ENCODE peak calls at places on chromosomes 7 and 10, in seven cellular contexts. One of them, this sample, is unnamed.

GRCh38 chr7:100476903-100477870 is 1.8 kb downstream of the TSC22D4 start:
- DNase-seq in keratinocyte: no peak
- DNase-seq in cardiac muscle cell: no peak
- DNase-seq in HFF-Myc: no peak
- DNase-seq in pancreas: no peak
- DNase-seq in endothelial cell: no peak
- DNase-seq in colonic mucosa: peak
- DNase-seq in this sample: peak

GRCh38 chr7:1279041-1279440 is 46.4 kb downstream of the UNCX start:
- DNase-seq in keratinocyte: no peak
- DNase-seq in cardiac muscle cell: no peak
- DNase-seq in HFF-Myc: no peak
- DNase-seq in pancreas: no peak
- DNase-seq in endothelial cell: no peak
- DNase-seq in colonic mucosa: no peak
- DNase-seq in this sample: no peak

GRCh38 chr10:57952741-57953140 is 315.0 kb downstream of the IPMK start:
- DNase-seq in keratinocyte: no peak
- DNase-seq in cardiac muscle cell: no peak
- DNase-seq in HFF-Myc: no peak
- DNase-seq in pancreas: no peak
- DNase-seq in endothelial cell: no peak
- DNase-seq in colonic mucosa: no peak
- DNase-seq in this sample: no peak

GRCh38 chr7:54839538-54840213 is 80.7 kb upstream of the SEC61G start:
- DNase-seq in keratinocyte: no peak
- DNase-seq in cardiac muscle cell: peak
- DNase-seq in HFF-Myc: no peak
- DNase-seq in pancreas: peak
- DNase-seq in endothelial cell: peak
- DNase-seq in colonic mucosa: peak
- DNase-seq in this sample: no peak

GRCh38 chr10:23439920-23440875 is 1.3 kb downstream of the OTUD1 start:
- DNase-seq in keratinocyte: no peak
- DNase-seq in cardiac muscle cell: peak
- DNase-seq in HFF-Myc: no peak
- DNase-seq in pancreas: peak
- DNase-seq in endothelial cell: peak
- DNase-seq in colonic mucosa: peak
- DNase-seq in this sample: no peak

GRCh38 chr7:128408709-128409434 is 910 bp downstream of the IMPDH1 start:
- DNase-seq in keratinocyte: no peak
- DNase-seq in cardiac muscle cell: no peak
- DNase-seq in HFF-Myc: no peak
- DNase-seq in pancreas: no peak
- DNase-seq in endothelial cell: no peak
- DNase-seq in colonic mucosa: peak
- DNase-seq in this sample: no peak

GRCh38 chr10:4947039-4947634 is 16.1 kb upstream of the AKR1C1 start:
- DNase-seq in keratinocyte: no peak
- DNase-seq in cardiac muscle cell: no peak
- DNase-seq in HFF-Myc: no peak
- DNase-seq in pancreas: no peak
- DNase-seq in endothelial cell: no peak
- DNase-seq in colonic mucosa: no peak
- DNase-seq in this sample: no peak

GRCh38 chr7:4123823-4124222 is 558.3 kb upstream of the FOXK1 start:
- DNase-seq in keratinocyte: no peak
- DNase-seq in cardiac muscle cell: no peak
- DNase-seq in HFF-Myc: no peak
- DNase-seq in pancreas: no peak
- DNase-seq in endothelial cell: no peak
- DNase-seq in colonic mucosa: no peak
- DNase-seq in this sample: no peak

GRCh38 chr7:153061913-153062528 is 302.5 kb downstream of the ACTR3B start:
- DNase-seq in keratinocyte: no peak
- DNase-seq in cardiac muscle cell: peak
- DNase-seq in HFF-Myc: no peak
- DNase-seq in pancreas: no peak
- DNase-seq in endothelial cell: peak
- DNase-seq in colonic mucosa: no peak
- DNase-seq in this sample: no peak

GRCh38 chr7:123594813-123595241 is 6.8 kb upstream of the ASB15 start:
- DNase-seq in keratinocyte: no peak
- DNase-seq in cardiac muscle cell: peak
- DNase-seq in HFF-Myc: no peak
- DNase-seq in pancreas: no peak
- DNase-seq in endothelial cell: peak
- DNase-seq in colonic mucosa: peak
- DNase-seq in this sample: no peak

GRCh38 chr7:112065758-112066157 is 140.4 kb downstream of the DOCK4 start:
- DNase-seq in keratinocyte: no peak
- DNase-seq in cardiac muscle cell: no peak
- DNase-seq in HFF-Myc: no peak
- DNase-seq in pancreas: no peak
- DNase-seq in endothelial cell: no peak
- DNase-seq in colonic mucosa: no peak
- DNase-seq in this sample: no peak

GRCh38 chr10:29469481-29470354 is 165.1 kb downstream of the SVIL start:
- DNase-seq in keratinocyte: no peak
- DNase-seq in cardiac muscle cell: no peak
- DNase-seq in HFF-Myc: no peak
- DNase-seq in pancreas: no peak
- DNase-seq in endothelial cell: no peak
- DNase-seq in colonic mucosa: no peak
- DNase-seq in this sample: no peak

GRCh38 chr7:55484834-55485233 is 87.5 kb downstream of the VOPP1 start:
- DNase-seq in keratinocyte: no peak
- DNase-seq in cardiac muscle cell: no peak
- DNase-seq in HFF-Myc: no peak
- DNase-seq in pancreas: no peak
- DNase-seq in endothelial cell: no peak
- DNase-seq in colonic mucosa: no peak
- DNase-seq in this sample: no peak

GRCh38 chr10:35643976-35644799 is 2.1 kb upstream of the FZD8 start:
- DNase-seq in keratinocyte: no peak
- DNase-seq in cardiac muscle cell: peak
- DNase-seq in HFF-Myc: no peak
- DNase-seq in pancreas: no peak
- DNase-seq in endothelial cell: no peak
- DNase-seq in colonic mucosa: peak
- DNase-seq in this sample: peak

GRCh38 chr7:35248576-35249536 is 5.0 kb downstream of the TBX20 start:
- DNase-seq in keratinocyte: no peak
- DNase-seq in cardiac muscle cell: peak
- DNase-seq in HFF-Myc: no peak
- DNase-seq in pancreas: no peak
- DNase-seq in endothelial cell: peak
- DNase-seq in colonic mucosa: no peak
- DNase-seq in this sample: no peak

GRCh38 chr10:17289763-17290162 is 61.7 kb downstream of the VIM start:
- DNase-seq in keratinocyte: no peak
- DNase-seq in cardiac muscle cell: no peak
- DNase-seq in HFF-Myc: no peak
- DNase-seq in pancreas: no peak
- DNase-seq in endothelial cell: no peak
- DNase-seq in colonic mucosa: no peak
- DNase-seq in this sample: no peak

GRCh38 chr7:26376208-26376917 is 84.7 kb downstream of the SNX10 start:
- DNase-seq in keratinocyte: no peak
- DNase-seq in cardiac muscle cell: peak
- DNase-seq in HFF-Myc: no peak
- DNase-seq in pancreas: peak
- DNase-seq in endothelial cell: peak
- DNase-seq in colonic mucosa: peak
- DNase-seq in this sample: peak

GRCh38 chr10:45502458-45502857 is 128.4 kb downstream of the ALOX5 start:
- DNase-seq in keratinocyte: no peak
- DNase-seq in cardiac muscle cell: no peak
- DNase-seq in HFF-Myc: no peak
- DNase-seq in pancreas: no peak
- DNase-seq in endothelial cell: no peak
- DNase-seq in colonic mucosa: no peak
- DNase-seq in this sample: no peak

GRCh38 chr10:46523881-46524470 is 32.5 kb downstream of the GPRIN2 start:
- DNase-seq in keratinocyte: peak
- DNase-seq in cardiac muscle cell: no peak
- DNase-seq in HFF-Myc: peak
- DNase-seq in pancreas: no peak
- DNase-seq in endothelial cell: no peak
- DNase-seq in colonic mucosa: no peak
- DNase-seq in this sample: no peak

GRCh38 chr7:143419880-143420279 is 11.2 kb upstream of the EPHA1 start:
- DNase-seq in keratinocyte: no peak
- DNase-seq in cardiac muscle cell: peak
- DNase-seq in HFF-Myc: no peak
- DNase-seq in pancreas: no peak
- DNase-seq in endothelial cell: no peak
- DNase-seq in colonic mucosa: peak
- DNase-seq in this sample: no peak

GRCh38 chr10:124381011-124381591 is 37.6 kb downstream of the OAT start:
- DNase-seq in keratinocyte: no peak
- DNase-seq in cardiac muscle cell: no peak
- DNase-seq in HFF-Myc: no peak
- DNase-seq in pancreas: no peak
- DNase-seq in endothelial cell: no peak
- DNase-seq in colonic mucosa: no peak
- DNase-seq in this sample: no peak

GRCh38 chr7:46567858-46568257 is 646.8 kb upstream of the IGFBP3 start:
- DNase-seq in keratinocyte: no peak
- DNase-seq in cardiac muscle cell: no peak
- DNase-seq in HFF-Myc: no peak
- DNase-seq in pancreas: no peak
- DNase-seq in endothelial cell: no peak
- DNase-seq in colonic mucosa: no peak
- DNase-seq in this sample: no peak

GRCh38 chr10:96556003-96556402 is 30.8 kb downstream of the TM9SF3 start:
- DNase-seq in keratinocyte: no peak
- DNase-seq in cardiac muscle cell: peak
- DNase-seq in HFF-Myc: no peak
- DNase-seq in pancreas: no peak
- DNase-seq in endothelial cell: no peak
- DNase-seq in colonic mucosa: no peak
- DNase-seq in this sample: no peak

GRCh38 chr7:69819306-69819705 is 221.0 kb downstream of the AUTS2 start:
- DNase-seq in keratinocyte: no peak
- DNase-seq in cardiac muscle cell: no peak
- DNase-seq in HFF-Myc: no peak
- DNase-seq in pancreas: no peak
- DNase-seq in endothelial cell: no peak
- DNase-seq in colonic mucosa: no peak
- DNase-seq in this sample: no peak

GRCh38 chr7:99363286-99363685 is 11.2 kb upstream of the ARPC1B start:
- DNase-seq in keratinocyte: no peak
- DNase-seq in cardiac muscle cell: no peak
- DNase-seq in HFF-Myc: no peak
- DNase-seq in pancreas: no peak
- DNase-seq in endothelial cell: no peak
- DNase-seq in colonic mucosa: no peak
- DNase-seq in this sample: no peak

GRCh38 chr7:1514407-1514806 is 10.2 kb upstream of the INTS1 start:
- DNase-seq in keratinocyte: no peak
- DNase-seq in cardiac muscle cell: no peak
- DNase-seq in HFF-Myc: no peak
- DNase-seq in pancreas: no peak
- DNase-seq in endothelial cell: no peak
- DNase-seq in colonic mucosa: no peak
- DNase-seq in this sample: no peak

GRCh38 chr10:73407495-73407894 is 6.4 kb downstream of the ANXA7 start:
- DNase-seq in keratinocyte: no peak
- DNase-seq in cardiac muscle cell: no peak
- DNase-seq in HFF-Myc: no peak
- DNase-seq in pancreas: no peak
- DNase-seq in endothelial cell: no peak
- DNase-seq in colonic mucosa: no peak
- DNase-seq in this sample: no peak

GRCh38 chr10:75187961-75188426 is 22.6 kb upstream of the VDAC2 start:
- DNase-seq in keratinocyte: no peak
- DNase-seq in cardiac muscle cell: peak
- DNase-seq in HFF-Myc: peak
- DNase-seq in pancreas: peak
- DNase-seq in endothelial cell: peak
- DNase-seq in colonic mucosa: peak
- DNase-seq in this sample: peak

GRCh38 chr10:62560207-62560819 is 186.1 kb downstream of the ZNF365 start:
- DNase-seq in keratinocyte: no peak
- DNase-seq in cardiac muscle cell: no peak
- DNase-seq in HFF-Myc: no peak
- DNase-seq in pancreas: no peak
- DNase-seq in endothelial cell: no peak
- DNase-seq in colonic mucosa: no peak
- DNase-seq in this sample: no peak

GRCh38 chr10:3516626-3517255 is 268.3 kb downstream of the KLF6 start:
- DNase-seq in keratinocyte: no peak
- DNase-seq in cardiac muscle cell: no peak
- DNase-seq in HFF-Myc: no peak
- DNase-seq in pancreas: no peak
- DNase-seq in endothelial cell: no peak
- DNase-seq in colonic mucosa: no peak
- DNase-seq in this sample: no peak

GRCh38 chr10:131981429-131982184 is at the start of gene BNIP3:
- DNase-seq in keratinocyte: peak
- DNase-seq in cardiac muscle cell: peak
- DNase-seq in HFF-Myc: peak
- DNase-seq in pancreas: peak
- DNase-seq in endothelial cell: peak
- DNase-seq in colonic mucosa: peak
- DNase-seq in this sample: peak
- TF ChIP-seq CTCF in keratinocyte: no peak
- TF ChIP-seq CTCF in cardiac muscle cell: no peak
- TF ChIP-seq CTCF in HFF-Myc: no peak
- TF ChIP-seq CTCF in pancreas: no peak
- TF ChIP-seq CTCF in endothelial cell: peak
- TF ChIP-seq CTCF in colonic mucosa: no peak
- TF ChIP-seq CTCF in this sample: no peak

GRCh38 chr10:79404231-79404609 is 41.2 kb downstream of the ZCCHC24 start:
- DNase-seq in keratinocyte: no peak
- DNase-seq in cardiac muscle cell: peak
- DNase-seq in HFF-Myc: no peak
- DNase-seq in pancreas: no peak
- DNase-seq in endothelial cell: peak
- DNase-seq in colonic mucosa: no peak
- DNase-seq in this sample: no peak
- TF ChIP-seq CTCF in keratinocyte: no peak
- TF ChIP-seq CTCF in cardiac muscle cell: no peak
- TF ChIP-seq CTCF in HFF-Myc: no peak
- TF ChIP-seq CTCF in pancreas: no peak
- TF ChIP-seq CTCF in endothelial cell: no peak
- TF ChIP-seq CTCF in colonic mucosa: no peak
- TF ChIP-seq CTCF in this sample: no peak

GRCh38 chr7:134552105-134552504 is 3.2 kb downstream of the AKR1B15 start:
- DNase-seq in keratinocyte: no peak
- DNase-seq in cardiac muscle cell: peak
- DNase-seq in HFF-Myc: no peak
- DNase-seq in pancreas: no peak
- DNase-seq in endothelial cell: peak
- DNase-seq in colonic mucosa: peak
- DNase-seq in this sample: no peak
- TF ChIP-seq CTCF in keratinocyte: peak
- TF ChIP-seq CTCF in cardiac muscle cell: peak
- TF ChIP-seq CTCF in HFF-Myc: no peak
- TF ChIP-seq CTCF in pancreas: no peak
- TF ChIP-seq CTCF in endothelial cell: no peak
- TF ChIP-seq CTCF in colonic mucosa: no peak
- TF ChIP-seq CTCF in this sample: no peak

GRCh38 chr7:87218941-87219544 is 489 bp downstream of the TMEM243 start:
- DNase-seq in keratinocyte: no peak
- DNase-seq in cardiac muscle cell: peak
- DNase-seq in HFF-Myc: no peak
- DNase-seq in pancreas: peak
- DNase-seq in endothelial cell: peak
- DNase-seq in colonic mucosa: peak
- DNase-seq in this sample: peak
- TF ChIP-seq CTCF in keratinocyte: peak
- TF ChIP-seq CTCF in cardiac muscle cell: peak
- TF ChIP-seq CTCF in HFF-Myc: no peak
- TF ChIP-seq CTCF in pancreas: no peak
- TF ChIP-seq CTCF in endothelial cell: no peak
- TF ChIP-seq CTCF in colonic mucosa: no peak
- TF ChIP-seq CTCF in this sample: no peak

This sample was measured in GM13976.